ENCODE peak calls at places on chromosomes 6 and 20, in seven cellular contexts. V is activated T-cell treated with anti-CD3 and anti-CD28 coated beads for 24 hours, S is endothelial cell, U is heart right ventricle, G is A172, Z is T-helper 1 cell, K is cardiac muscle cell. O is an unnamed sample.

GRCh38 chr20:32114305-32114960 is 4.9 kb downstream of the TM9SF4 start:
- DNase-seq in V (no peak), S (no peak), U (no peak), G (no peak), Z (no peak), K (no peak), O (no peak)

GRCh38 chr6:524803-525202 is 132.1 kb downstream of the HUS1B start:
- DNase-seq in V (no peak), S (peak), U (no peak), G (no peak), Z (no peak), K (no peak), O (no peak)

GRCh38 chr6:167575201-167575696 is 250.4 kb downstream of the TTLL2 start:
- DNase-seq in V (no peak), S (no peak), U (no peak), G (no peak), Z (no peak), K (peak), O (no peak)

GRCh38 chr6:124463271-124463670 is 499.0 kb upstream of the RNF217 start:
- DNase-seq in V (no peak), S (no peak), U (no peak), G (no peak), Z (no peak), K (no peak), O (no peak)

GRCh38 chr6:114747995-114748625 is 405.3 kb upstream of the HS3ST5 start:
- DNase-seq in V (peak), S (peak), U (peak), G (peak), Z (peak), K (peak), O (peak)

GRCh38 chr6:98824163-98824906 is 10.0 kb upstream of the POU3F2 start:
- DNase-seq in V (no peak), S (peak), U (no peak), G (no peak), Z (no peak), K (no peak), O (peak)

GRCh38 chr20:17863577-17864292 is 104.9 kb downstream of the SNX5 start:
- DNase-seq in V (no peak), S (no peak), U (no peak), G (peak), Z (no peak), K (no peak), O (peak)

GRCh38 chr20:11499235-11499634 is 418.5 kb upstream of the BTBD3 start:
- DNase-seq in V (no peak), S (no peak), U (no peak), G (peak), Z (no peak), K (no peak), O (no peak)

GRCh38 chr6:22784611-22785010 is 215.2 kb downstream of the HDGFL1 start:
- DNase-seq in V (no peak), S (no peak), U (no peak), G (no peak), Z (no peak), K (peak), O (no peak)

GRCh38 chr20:41889871-41890224 is 271.7 kb upstream of the CHD6 start:
- DNase-seq in V (no peak), S (no peak), U (no peak), G (no peak), Z (no peak), K (no peak), O (no peak)